ENCODE peak calls at places on chromosomes 2 and 18, in seven cellular contexts. M, J, O, B, Y, K and F are unnamed samples.

GRCh38 chr2:45024600-45025291 is 15.5 kb upstream of the SIX2 start:
- DNase-seq in M (no peak), J (peak; percentile 74), O (peak; percentile 90), B (no peak), Y (peak; percentile 92), K (no peak), F (peak; percentile 93)

GRCh38 chr2:85911836-85912692 is 23.3 kb upstream of the ST3GAL5 start:
- DNase-seq in M (no peak), J (peak; percentile 86), O (peak; percentile 83), B (no peak), Y (peak; percentile 86), K (peak; percentile 24), F (no peak)

GRCh38 chr2:144438722-144439508 is 81.0 kb downstream of the ZEB2 start:
- DNase-seq in M (no peak), J (no peak), O (no peak), B (peak; percentile 52), Y (no peak), K (no peak), F (no peak)

GRCh38 chr2:180571559-180571958 is 408.8 kb upstream of the UBE2E3 start:
- DNase-seq in M (no peak), J (peak; percentile 75), O (peak; percentile 84), B (no peak), Y (no peak), K (no peak), F (no peak)

GRCh38 chr2:65049010-65049639 is 7.1 kb upstream of the CEP68 start:
- DNase-seq in M (no peak), J (no peak), O (no peak), B (peak; percentile 69), Y (no peak), K (no peak), F (no peak)

GRCh38 chr2:237511421-237511820 is 24.4 kb downstream of the MLPH start:
- DNase-seq in M (no peak), J (no peak), O (peak; percentile 81), B (no peak), Y (no peak), K (no peak), F (no peak)

GRCh38 chr2:20487030-20487391 is 40.1 kb downstream of the RHOB start:
- DNase-seq in M (no peak), J (no peak), O (no peak), B (no peak), Y (no peak), K (no peak), F (no peak)

GRCh38 chr2:23351388-23352141 is 33.4 kb upstream of the KLHL29 start:
- DNase-seq in M (peak; percentile 84), J (peak; percentile 59), O (peak; percentile 75), B (no peak), Y (peak; percentile 77), K (peak; percentile 78), F (peak; percentile 72)

GRCh38 chr2:189533274-189534035 is 47.1 kb downstream of the SLC40A1 start:
- DNase-seq in M (no peak), J (no peak), O (peak; percentile 45), B (no peak), Y (no peak), K (no peak), F (no peak)

GRCh38 chr2:127611076-127611925 is 34.7 kb upstream of the GPR17 start:
- DNase-seq in M (no peak), J (no peak), O (no peak), B (no peak), Y (no peak), K (no peak), F (no peak)

GRCh38 chr2:176753752-176754474 is 458.7 kb upstream of the HNRNPA3 start:
- DNase-seq in M (peak; percentile 19), J (no peak), O (peak; percentile 72), B (no peak), Y (no peak), K (no peak), F (no peak)

GRCh38 chr2:109675666-109676345 is 61.6 kb downstream of the SOWAHC start:
- DNase-seq in M (no peak), J (no peak), O (no peak), B (no peak), Y (no peak), K (no peak), F (no peak)

GRCh38 chr18:30971338-30971956 is 71.1 kb downstream of the DSC3 start:
- DNase-seq in M (no peak), J (no peak), O (peak; percentile 26), B (peak; percentile 23), Y (no peak), K (no peak), F (peak; percentile 44)

GRCh38 chr18:58590231-58590630 is 38.7 kb downstream of the ALPK2 start:
- DNase-seq in M (no peak), J (peak; percentile 93), O (peak; percentile 99), B (peak; percentile 26), Y (peak; percentile 63), K (no peak), F (peak; percentile 88)

GRCh38 chr2:160371251-160372009 is 122.2 kb downstream of the RBMS1 start:
- DNase-seq in M (peak; percentile 32), J (no peak), O (peak; percentile 42), B (no peak), Y (no peak), K (no peak), F (no peak)

GRCh38 chr18:79935098-79935480 is 16.4 kb downstream of the SLC66A2 start:
- DNase-seq in M (no peak), J (no peak), O (no peak), B (no peak), Y (no peak), K (no peak), F (no peak)

GRCh38 chr2:134359367-134360081 is 105.7 kb downstream of the MGAT5 start:
- DNase-seq in M (peak; percentile 17), J (peak; percentile 25), O (no peak), B (peak; percentile 76), Y (peak; percentile 67), K (no peak), F (no peak)

GRCh38 chr2:156322681-156323211 is 9.8 kb downstream of the NR4A2 start:
- DNase-seq in M (no peak), J (no peak), O (no peak), B (no peak), Y (no peak), K (no peak), F (no peak)

GRCh38 chr2:7377861-7378569 is 460.8 kb downstream of the RNF144A start:
- DNase-seq in M (no peak), J (no peak), O (no peak), B (peak; percentile 82), Y (peak; percentile 75), K (no peak), F (no peak)

GRCh38 chr2:223797811-223798721 is 39.3 kb downstream of the AP1S3 start:
- DNase-seq in M (no peak), J (peak; percentile 72), O (peak; percentile 36), B (peak; percentile 20), Y (no peak), K (no peak), F (peak; percentile 64)

GRCh38 chr18:7541835-7542234 is 25.3 kb upstream of the PTPRM start:
- DNase-seq in M (no peak), J (no peak), O (no peak), B (no peak), Y (no peak), K (no peak), F (no peak)

GRCh38 chr18:26317353-26317865 is 91.2 kb downstream of the TAF4B start:
- DNase-seq in M (no peak), J (no peak), O (peak; percentile 18), B (no peak), Y (no peak), K (no peak), F (no peak)

GRCh38 chr2:24245986-24246779 is 71.3 kb downstream of the FAM228A start:
- DNase-seq in M (no peak), J (peak; percentile 6), O (no peak), B (no peak), Y (no peak), K (no peak), F (no peak)

GRCh38 chr2:218166791-218167190 is at the start of gene CXCR1:
- DNase-seq in M (no peak), J (no peak), O (no peak), B (no peak), Y (no peak), K (peak; percentile 9), F (no peak)

GRCh38 chr18:25250610-25250859 is 101.4 kb downstream of the ZNF521 start:
- DNase-seq in M (no peak), J (no peak), O (no peak), B (no peak), Y (no peak), K (no peak), F (no peak)

GRCh38 chr2:134512734-134513467 is 205.9 kb downstream of the TMEM163 start:
- DNase-seq in M (no peak), J (no peak), O (no peak), B (no peak), Y (no peak), K (no peak), F (no peak)

GRCh38 chr2:71358931-71359671 is 27.5 kb downstream of the ZNF638 start:
- DNase-seq in M (no peak), J (peak; percentile 83), O (peak; percentile 66), B (no peak), Y (no peak), K (peak; percentile 47), F (peak; percentile 66)

GRCh38 chr18:24408496-24408895 is 10.9 kb upstream of the OSBPL1A start:
- DNase-seq in M (no peak), J (no peak), O (no peak), B (no peak), Y (no peak), K (no peak), F (no peak)

GRCh38 chr2:223952280-223952968 is 4.8 kb upstream of the MRPL44 start:
- DNase-seq in M (no peak), J (no peak), O (no peak), B (peak; percentile 35), Y (no peak), K (no peak), F (no peak)

GRCh38 chr2:213315168-213315876 is 31.1 kb downstream of the SPAG16 start:
- DNase-seq in M (no peak), J (no peak), O (no peak), B (no peak), Y (no peak), K (no peak), F (no peak)

GRCh38 chr2:128404709-128405466 is 86.2 kb upstream of the HS6ST1 start:
- DNase-seq in M (no peak), J (no peak), O (no peak), B (no peak), Y (no peak), K (no peak), F (no peak)

GRCh38 chr2:235005603-235006259 is 53.9 kb downstream of the SH3BP4 start:
- DNase-seq in M (peak; percentile 59), J (no peak), O (no peak), B (peak; percentile 69), Y (peak; percentile 28), K (no peak), F (no peak)

GRCh38 chr2:190809139-190809764 is 71.4 kb upstream of the GLS start:
- DNase-seq in M (no peak), J (no peak), O (peak; percentile 60), B (no peak), Y (no peak), K (no peak), F (no peak)

GRCh38 chr18:42334931-42335330 is 379.9 kb downstream of the PIK3C3 start:
- DNase-seq in M (no peak), J (no peak), O (no peak), B (no peak), Y (no peak), K (no peak), F (no peak)

GRCh38 chr2:7524211-7524594 is 607.0 kb downstream of the RNF144A start:
- DNase-seq in M (no peak), J (no peak), O (no peak), B (no peak), Y (no peak), K (no peak), F (no peak)

GRCh38 chr2:108607706-108608301 is 73.5 kb downstream of the LIMS1 start:
- DNase-seq in M (no peak), J (no peak), O (peak; percentile 31), B (peak; percentile 65), Y (peak; percentile 44), K (peak; percentile 50), F (peak; percentile 68)